ENCODE peak calls at places on chromosomes 3 and 15, in ten cellular contexts. One of them, this sample, is unnamed.
A peak's percentile ranks its signal among the peaks of the same experiment; 100 is the strongest.

GRCh38 chr3:119291062-119291700 is 3.0 kb upstream of the ARHGAP31 start:
- DNase-seq in mucosa of descending colon: no peak
- DNase-seq in fibroblast of mammary gland: no peak
- DNase-seq in omental fat pad: no peak
- DNase-seq in AG09319: no peak
- DNase-seq in Peyer's patch: no peak
- DNase-seq in RWPE1: no peak
- DNase-seq in GM12864: no peak
- DNase-seq in cardiac fibroblast: no peak
- DNase-seq in GM12865: no peak
- DNase-seq in this sample: no peak

GRCh38 chr15:68277131-68277604 is 377 bp upstream of the FEM1B start:
- DNase-seq in AG09319: no peak
- DNase-seq in omental fat pad: no peak
- DNase-seq in cardiac fibroblast: peak; percentile 79
- DNase-seq in GM12865: no peak
- DNase-seq in Peyer's patch: no peak
- DNase-seq in mucosa of descending colon: no peak
- DNase-seq in RWPE1: peak; percentile 20
- DNase-seq in GM12864: no peak
- DNase-seq in fibroblast of mammary gland: peak; percentile 59
- DNase-seq in this sample: no peak

GRCh38 chr3:133988631-133989161 is 41.0 kb downstream of the SLCO2A1 start:
- DNase-seq in omental fat pad: no peak
- DNase-seq in AG09319: no peak
- DNase-seq in RWPE1: peak; percentile 18
- DNase-seq in cardiac fibroblast: no peak
- DNase-seq in fibroblast of mammary gland: no peak
- DNase-seq in GM12865: no peak
- DNase-seq in Peyer's patch: no peak
- DNase-seq in GM12864: no peak
- DNase-seq in mucosa of descending colon: no peak
- DNase-seq in this sample: peak; percentile 75

GRCh38 chr3:185089343-185089742 is 63.5 kb downstream of the C3orf70 start:
- DNase-seq in cardiac fibroblast: peak; percentile 11
- DNase-seq in fibroblast of mammary gland: no peak
- DNase-seq in Peyer's patch: no peak
- DNase-seq in RWPE1: no peak
- DNase-seq in GM12865: no peak
- DNase-seq in GM12864: no peak
- DNase-seq in AG09319: no peak
- DNase-seq in omental fat pad: no peak
- DNase-seq in mucosa of descending colon: no peak
- DNase-seq in this sample: no peak

GRCh38 chr15:54127574-54127973 is 149.3 kb downstream of the UNC13C start:
- DNase-seq in GM12865: no peak
- DNase-seq in GM12864: no peak
- DNase-seq in Peyer's patch: no peak
- DNase-seq in omental fat pad: no peak
- DNase-seq in fibroblast of mammary gland: no peak
- DNase-seq in RWPE1: no peak
- DNase-seq in cardiac fibroblast: no peak
- DNase-seq in AG09319: no peak
- DNase-seq in mucosa of descending colon: no peak
- DNase-seq in this sample: no peak

GRCh38 chr15:73944161-73945099 is 18.2 kb downstream of the LOXL1 start:
- DNase-seq in AG09319: no peak
- DNase-seq in GM12865: no peak
- DNase-seq in mucosa of descending colon: no peak
- DNase-seq in fibroblast of mammary gland: no peak
- DNase-seq in RWPE1: no peak
- DNase-seq in Peyer's patch: no peak
- DNase-seq in GM12864: no peak
- DNase-seq in omental fat pad: no peak
- DNase-seq in cardiac fibroblast: no peak
- DNase-seq in this sample: no peak

GRCh38 chr15:98853593-98854420 is 153.8 kb downstream of the PGPEP1L start:
- DNase-seq in mucosa of descending colon: peak; percentile 57
- DNase-seq in fibroblast of mammary gland: peak; percentile 67
- DNase-seq in GM12864: no peak
- DNase-seq in AG09319: no peak
- DNase-seq in RWPE1: no peak
- DNase-seq in cardiac fibroblast: peak; percentile 53
- DNase-seq in Peyer's patch: no peak
- DNase-seq in GM12865: no peak
- DNase-seq in omental fat pad: no peak
- DNase-seq in this sample: no peak

GRCh38 chr3:120642368-120642948 is 39.6 kb downstream of the HGD start:
- DNase-seq in mucosa of descending colon: no peak
- DNase-seq in omental fat pad: no peak
- DNase-seq in RWPE1: no peak
- DNase-seq in AG09319: no peak
- DNase-seq in cardiac fibroblast: peak; percentile 81
- DNase-seq in GM12864: no peak
- DNase-seq in Peyer's patch: no peak
- DNase-seq in GM12865: no peak
- DNase-seq in fibroblast of mammary gland: peak; percentile 75
- DNase-seq in this sample: no peak

GRCh38 chr3:32996755-32997091 is 45.3 kb downstream of the CCR4 start:
- DNase-seq in GM12864: no peak
- DNase-seq in Peyer's patch: no peak
- DNase-seq in fibroblast of mammary gland: no peak
- DNase-seq in omental fat pad: no peak
- DNase-seq in cardiac fibroblast: no peak
- DNase-seq in mucosa of descending colon: no peak
- DNase-seq in AG09319: no peak
- DNase-seq in GM12865: no peak
- DNase-seq in RWPE1: no peak
- DNase-seq in this sample: no peak

GRCh38 chr15:77540346-77541060 is 92.2 kb downstream of the LINGO1 start:
- DNase-seq in fibroblast of mammary gland: no peak
- DNase-seq in GM12865: no peak
- DNase-seq in GM12864: no peak
- DNase-seq in omental fat pad: no peak
- DNase-seq in cardiac fibroblast: no peak
- DNase-seq in mucosa of descending colon: no peak
- DNase-seq in RWPE1: no peak
- DNase-seq in AG09319: no peak
- DNase-seq in Peyer's patch: no peak
- DNase-seq in this sample: no peak

GRCh38 chr15:61680260-61681037 is 379.8 kb downstream of the VPS13C start:
- DNase-seq in GM12865: no peak
- DNase-seq in mucosa of descending colon: no peak
- DNase-seq in GM12864: no peak
- DNase-seq in cardiac fibroblast: no peak
- DNase-seq in fibroblast of mammary gland: no peak
- DNase-seq in AG09319: no peak
- DNase-seq in RWPE1: no peak
- DNase-seq in Peyer's patch: no peak
- DNase-seq in omental fat pad: no peak
- DNase-seq in this sample: no peak

GRCh38 chr3:126132751-126133511 is 47.5 kb downstream of the ALDH1L1 start:
- DNase-seq in RWPE1: no peak
- DNase-seq in omental fat pad: peak; percentile 11
- DNase-seq in fibroblast of mammary gland: no peak
- DNase-seq in AG09319: no peak
- DNase-seq in GM12865: no peak
- DNase-seq in GM12864: no peak
- DNase-seq in mucosa of descending colon: peak; percentile 11
- DNase-seq in Peyer's patch: no peak
- DNase-seq in cardiac fibroblast: peak; percentile 22
- DNase-seq in this sample: peak; percentile 30
- TF ChIP-seq CTCF in RWPE1: peak; percentile 39
- TF ChIP-seq CTCF in omental fat pad: no peak
- TF ChIP-seq CTCF in fibroblast of mammary gland: no peak
- TF ChIP-seq CTCF in AG09319: no peak
- TF ChIP-seq CTCF in GM12865: peak; percentile 34
- TF ChIP-seq CTCF in GM12864: peak; percentile 16
- TF ChIP-seq CTCF in mucosa of descending colon: no peak
- TF ChIP-seq CTCF in Peyer's patch: no peak
- TF ChIP-seq CTCF in cardiac fibroblast: peak; percentile 54
- TF ChIP-seq CTCF in this sample: peak; percentile 16

DNA sequence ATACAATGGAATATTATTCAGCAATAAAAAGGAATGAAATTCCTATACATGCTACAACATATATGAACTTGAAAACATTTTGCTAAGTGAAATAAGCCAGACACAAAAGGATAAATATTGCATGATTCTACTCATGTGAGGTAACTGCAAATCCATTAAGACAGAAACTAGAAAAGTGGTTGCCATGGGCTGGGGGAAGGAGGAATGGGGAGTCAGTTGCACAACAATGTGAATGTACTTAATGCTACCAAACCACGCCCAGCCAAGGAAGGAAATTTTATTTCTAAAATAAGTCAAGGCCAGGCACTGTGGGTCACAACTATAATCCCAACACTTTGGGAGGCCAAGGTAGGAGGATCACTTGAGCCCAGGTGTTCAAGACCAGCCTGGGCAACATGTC is 9.8 kb upstream of the GMPPB start:
- DNase-seq in cardiac fibroblast: no peak
- DNase-seq in GM12865: no peak
- DNase-seq in omental fat pad: no peak
- DNase-seq in GM12864: no peak
- DNase-seq in mucosa of descending colon: no peak
- DNase-seq in fibroblast of mammary gland: no peak
- DNase-seq in RWPE1: no peak
- DNase-seq in Peyer's patch: no peak
- DNase-seq in AG09319: no peak
- DNase-seq in this sample: no peak
- TF ChIP-seq CTCF in cardiac fibroblast: no peak
- TF ChIP-seq CTCF in GM12865: no peak
- TF ChIP-seq CTCF in omental fat pad: no peak
- TF ChIP-seq CTCF in GM12864: no peak
- TF ChIP-seq CTCF in mucosa of descending colon: no peak
- TF ChIP-seq CTCF in fibroblast of mammary gland: no peak
- TF ChIP-seq CTCF in RWPE1: no peak
- TF ChIP-seq CTCF in Peyer's patch: no peak
- TF ChIP-seq CTCF in AG09319: no peak
- TF ChIP-seq CTCF in this sample: no peak

GRCh38 chr3:108024146-108024836 is 66.5 kb downstream of the CD47 start:
- DNase-seq in cardiac fibroblast: no peak
- DNase-seq in fibroblast of mammary gland: peak; percentile 13
- DNase-seq in Peyer's patch: no peak
- DNase-seq in mucosa of descending colon: no peak
- DNase-seq in omental fat pad: no peak
- DNase-seq in AG09319: no peak
- DNase-seq in RWPE1: no peak
- DNase-seq in GM12865: no peak
- DNase-seq in GM12864: no peak
- DNase-seq in this sample: no peak
- TF ChIP-seq CTCF in cardiac fibroblast: no peak
- TF ChIP-seq CTCF in fibroblast of mammary gland: no peak
- TF ChIP-seq CTCF in Peyer's patch: no peak
- TF ChIP-seq CTCF in mucosa of descending colon: no peak
- TF ChIP-seq CTCF in omental fat pad: no peak
- TF ChIP-seq CTCF in AG09319: no peak
- TF ChIP-seq CTCF in RWPE1: no peak
- TF ChIP-seq CTCF in GM12865: no peak
- TF ChIP-seq CTCF in GM12864: no peak
- TF ChIP-seq CTCF in this sample: no peak

GRCh38 chr15:25739687-25740121 is 123.4 kb downstream of the ATP10A start:
- DNase-seq in AG09319: peak; percentile 16
- DNase-seq in omental fat pad: no peak
- DNase-seq in Peyer's patch: peak; percentile 20
- DNase-seq in RWPE1: no peak
- DNase-seq in mucosa of descending colon: no peak
- DNase-seq in GM12865: peak; percentile 41
- DNase-seq in cardiac fibroblast: peak; percentile 53
- DNase-seq in fibroblast of mammary gland: peak; percentile 58
- DNase-seq in GM12864: no peak
- DNase-seq in this sample: peak; percentile 47
- TF ChIP-seq CTCF in AG09319: peak; percentile 65
- TF ChIP-seq CTCF in omental fat pad: no peak
- TF ChIP-seq CTCF in Peyer's patch: peak; percentile 18
- TF ChIP-seq CTCF in RWPE1: no peak
- TF ChIP-seq CTCF in mucosa of descending colon: no peak
- TF ChIP-seq CTCF in GM12865: no peak
- TF ChIP-seq CTCF in cardiac fibroblast: peak; percentile 41
- TF ChIP-seq CTCF in fibroblast of mammary gland: peak; percentile 56
- TF ChIP-seq CTCF in GM12864: peak; percentile 23
- TF ChIP-seq CTCF in this sample: peak; percentile 30

GRCh38 chr15:40226739-40227138 is 12.1 kb upstream of the PAK6 start:
- DNase-seq in cardiac fibroblast: no peak
- DNase-seq in GM12864: no peak
- DNase-seq in GM12865: peak; percentile 19
- DNase-seq in RWPE1: no peak
- DNase-seq in omental fat pad: no peak
- DNase-seq in AG09319: no peak
- DNase-seq in mucosa of descending colon: no peak
- DNase-seq in Peyer's patch: no peak
- DNase-seq in fibroblast of mammary gland: no peak
- DNase-seq in this sample: no peak
- TF ChIP-seq CTCF in cardiac fibroblast: no peak
- TF ChIP-seq CTCF in GM12864: no peak
- TF ChIP-seq CTCF in GM12865: no peak
- TF ChIP-seq CTCF in RWPE1: no peak
- TF ChIP-seq CTCF in omental fat pad: no peak
- TF ChIP-seq CTCF in AG09319: no peak
- TF ChIP-seq CTCF in mucosa of descending colon: no peak
- TF ChIP-seq CTCF in Peyer's patch: no peak
- TF ChIP-seq CTCF in fibroblast of mammary gland: no peak
- TF ChIP-seq CTCF in this sample: no peak

DNA sequence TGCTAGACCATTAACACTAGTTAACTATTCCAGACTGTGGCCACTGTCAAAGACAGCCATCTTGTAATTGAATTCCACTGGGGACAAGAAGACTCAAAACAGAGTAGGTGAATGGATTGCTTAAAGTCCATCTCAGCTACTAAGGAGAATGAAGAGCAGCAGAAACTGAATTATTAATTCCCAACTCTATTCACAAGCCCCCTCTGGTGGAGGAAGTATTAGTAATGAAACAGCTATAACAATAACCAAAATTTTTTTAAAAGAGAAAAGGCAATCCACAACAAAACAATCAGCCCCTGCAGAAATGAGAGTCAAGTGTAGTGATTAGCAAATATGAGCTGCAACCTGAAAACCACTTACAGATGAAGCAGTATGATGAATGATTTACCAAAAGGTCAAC is 302.8 kb downstream of the FHIT start:
- DNase-seq in GM12865: no peak
- DNase-seq in GM12864: no peak
- DNase-seq in RWPE1: no peak
- DNase-seq in mucosa of descending colon: no peak
- DNase-seq in AG09319: no peak
- DNase-seq in cardiac fibroblast: peak; percentile 14
- DNase-seq in omental fat pad: no peak
- DNase-seq in Peyer's patch: no peak
- DNase-seq in fibroblast of mammary gland: peak; percentile 36
- DNase-seq in this sample: no peak
- TF ChIP-seq CTCF in GM12865: no peak
- TF ChIP-seq CTCF in GM12864: no peak
- TF ChIP-seq CTCF in RWPE1: no peak
- TF ChIP-seq CTCF in mucosa of descending colon: no peak
- TF ChIP-seq CTCF in AG09319: peak; percentile 26
- TF ChIP-seq CTCF in cardiac fibroblast: peak; percentile 13
- TF ChIP-seq CTCF in omental fat pad: no peak
- TF ChIP-seq CTCF in Peyer's patch: no peak
- TF ChIP-seq CTCF in fibroblast of mammary gland: peak; percentile 39
- TF ChIP-seq CTCF in this sample: peak; percentile 23